ENCODE peak calls at places on chromosomes 11 and 22, in eight cellular contexts. Y, U, B, M, K, V, E and T are unnamed samples.
A peak's percentile ranks its signal among the peaks of the same experiment; 100 is the strongest.

GRCh38 chr11:133947298-133947905 is 9.4 kb downstream of the IGSF9B start:
- DNase-seq in K (peak; percentile 63), Y (peak; percentile 44), B (peak; percentile 51), E (peak; percentile 66), V (no peak), U (no peak), M (peak; percentile 91), T (peak; percentile 50)

GRCh38 chr11:10715571-10715970 is 22.0 kb upstream of the IRAG1 start:
- DNase-seq in Y (no peak), M (no peak), K (no peak), E (peak; percentile 36), U (no peak), B (no peak), V (no peak), T (no peak)

GRCh38 chr22:44023404-44024287 is 456 bp upstream of the PARVB start:
- DNase-seq in V (no peak), E (peak; percentile 40), M (peak; percentile 73), U (no peak), B (peak; percentile 67), K (peak; percentile 46), Y (peak; percentile 51), T (no peak)

GRCh38 chr22:47195156-47195675 is 432.8 kb downstream of the TBC1D22A start:
- DNase-seq in B (no peak), V (no peak), E (no peak), Y (no peak), U (no peak), M (no peak), K (no peak), T (no peak)

GRCh38 chr11:59221438-59221837 is 8.7 kb upstream of the MPEG1 start:
- DNase-seq in Y (peak; percentile 4), M (no peak), E (peak; percentile 25), V (no peak), B (no peak), U (peak; percentile 71), K (peak; percentile 72), T (peak; percentile 83)

GRCh38 chr11:2885017-2885675 is 429 bp downstream of the CDKN1C start:
- DNase-seq in B (peak; percentile 70), M (peak; percentile 88), E (peak; percentile 47), K (peak; percentile 66), Y (peak; percentile 64), U (no peak), V (no peak), T (peak; percentile 50)

GRCh38 chr11:82636620-82637019 is 97.0 kb downstream of the FAM181B start:
- DNase-seq in K (no peak), U (no peak), M (no peak), B (no peak), Y (no peak), V (no peak), E (no peak), T (no peak)

GRCh38 chr11:64757549-64758329 is 2.0 kb downstream of the PYGM start:
- DNase-seq in Y (no peak), V (no peak), U (no peak), M (no peak), B (peak; percentile 37), E (no peak), K (no peak), T (no peak)

GRCh38 chr11:83070878-83071640 is 638 bp downstream of the RAB30 start:
- DNase-seq in V (no peak), M (peak; percentile 60), B (peak; percentile 67), E (no peak), Y (no peak), K (peak; percentile 30), U (no peak), T (peak; percentile 36)

GRCh38 chr11:95584180-95584579 is 205.4 kb downstream of the FAM76B start:
- DNase-seq in Y (no peak), E (peak; percentile 70), B (no peak), U (no peak), M (no peak), V (no peak), K (peak; percentile 34), T (peak; percentile 36)

GRCh38 chr11:58659910-58660570 is 37.6 kb downstream of the CNTF start:
- DNase-seq in B (no peak), Y (no peak), V (no peak), U (no peak), M (no peak), E (no peak), K (no peak), T (no peak)

GRCh38 chr11:3942160-3942955 is 86.9 kb downstream of the STIM1 start:
- DNase-seq in B (no peak), V (no peak), K (no peak), M (no peak), E (no peak), Y (no peak), U (no peak), T (no peak)

GRCh38 chr11:110173775-110174644 is 80.8 kb downstream of the ZC3H12C start:
- DNase-seq in Y (peak; percentile 75), M (peak; percentile 85), K (peak; percentile 82), E (peak; percentile 79), U (no peak), V (no peak), B (no peak), T (peak; percentile 84)

GRCh38 chr22:29435236-29435635 is 3.1 kb upstream of the RFPL1 start:
- DNase-seq in M (no peak), U (no peak), K (no peak), B (no peak), Y (no peak), E (peak; percentile 20), V (no peak), T (no peak)

GRCh38 chr11:34427171-34427805 is 11.4 kb upstream of the CAT start:
- DNase-seq in V (no peak), E (peak; percentile 90), K (peak; percentile 85), M (no peak), U (peak; percentile 55), Y (peak; percentile 89), B (no peak), T (peak; percentile 53)

GRCh38 chr11:72430743-72431570 is 3.4 kb downstream of the CLPB start:
- DNase-seq in Y (peak; percentile 64), B (no peak), M (peak; percentile 69), U (peak; percentile 18), E (peak; percentile 49), K (peak; percentile 71), V (no peak), T (peak; percentile 73)

GRCh38 chr11:123640677-123641494 is 13.5 kb downstream of the SCN3B start:
- DNase-seq in B (no peak), Y (peak; percentile 35), U (no peak), E (peak; percentile 12), V (no peak), M (peak; percentile 71), K (peak; percentile 54), T (peak; percentile 45)

GRCh38 chr11:31810779-31811647 is at the start of gene PAX6:
- DNase-seq in K (peak; percentile 32), U (no peak), Y (peak; percentile 66), E (peak; percentile 100), B (peak; percentile 57), M (peak; percentile 97), V (no peak), T (peak; percentile 24)

GRCh38 chr22:22536515-22536914 is 16.4 kb upstream of the ZNF280A start:
- DNase-seq in K (no peak), Y (no peak), E (no peak), M (no peak), U (no peak), V (no peak), B (no peak), T (no peak)

GRCh38 chr11:61739966-61740365 is 12.5 kb upstream of the MYRF start:
- DNase-seq in Y (no peak), K (no peak), E (no peak), B (no peak), M (no peak), U (no peak), V (no peak), T (no peak)
- H3K4me3 ChIP-seq in Y (no peak overlapping the region), K (no peak overlapping the region), E (no peak overlapping the region), B (no peak overlapping the region), M (no peak overlapping the region), U (no peak overlapping the region), V (no peak overlapping the region), T (no peak overlapping the region)

DNA sequence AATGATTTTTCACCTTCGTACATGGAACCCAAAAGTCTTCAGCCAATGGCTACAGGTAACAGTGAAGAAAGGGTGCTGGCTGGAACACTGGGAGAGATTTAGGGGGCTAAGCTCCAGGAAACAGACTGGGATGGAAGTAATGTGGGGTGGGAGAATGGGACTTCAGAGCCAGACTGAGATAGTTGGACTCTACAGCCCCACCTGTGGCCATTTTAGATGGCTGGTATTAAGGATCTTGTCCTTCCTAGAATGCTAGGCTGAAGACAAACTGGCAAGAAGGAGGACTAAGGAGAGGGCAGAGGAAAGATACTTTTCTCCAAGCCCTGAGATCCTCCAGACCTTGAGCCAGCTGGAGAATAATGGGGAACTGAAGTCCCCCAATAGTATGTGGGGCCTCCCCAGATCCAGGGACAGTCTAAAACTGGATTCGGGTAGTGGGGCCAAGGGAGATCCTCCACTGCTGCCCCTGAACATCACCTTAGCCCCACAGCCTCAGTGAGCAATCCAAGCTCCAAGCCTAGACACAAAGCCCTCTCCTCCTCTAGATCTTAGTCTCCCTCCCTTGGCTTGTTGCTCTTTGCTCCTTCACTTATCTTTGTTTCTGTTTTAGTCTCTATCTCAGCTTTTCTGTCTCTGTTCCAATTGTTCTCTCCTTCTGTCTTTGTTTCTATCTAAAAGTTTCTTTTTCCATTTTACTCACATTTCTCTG is 16.1 kb upstream of the RRAS2 start:
- DNase-seq in Y (peak; percentile 30), E (no peak), V (no peak), U (no peak), M (peak; percentile 40), K (no peak), B (no peak), T (no peak)
- TF ChIP-seq CTCF in Y (no peak), E (peak; percentile 8), V (no peak), U (no peak), M (peak; percentile 46), K (peak; percentile 12), B (no peak), T (peak; percentile 22)

GRCh38 chr11:86192858-86193257 is 51.7 kb upstream of the EED start:
- DNase-seq in U (no peak), E (no peak), Y (no peak), B (no peak), K (no peak), V (no peak), M (no peak), T (no peak)
- H3K4me3 ChIP-seq in U (no peak overlapping the region), E (no peak overlapping the region), Y (peak overlapping the region; percentile 29), B (no peak overlapping the region), K (no peak overlapping the region), V (peak overlapping the region; percentile 51), M (no peak overlapping the region), T (no peak overlapping the region)

GRCh38 chr11:43516316-43516820 is 157.6 kb downstream of the TTC17 start:
- DNase-seq in U (no peak), V (no peak), M (peak; percentile 83), E (no peak), Y (peak; percentile 7), B (no peak), K (no peak), T (no peak)

GRCh38 chr11:43517518-43517917 is 158.8 kb downstream of the TTC17 start:
- DNase-seq in E (peak; percentile 33), U (no peak), V (no peak), Y (no peak), M (no peak), K (no peak), B (no peak), T (no peak)

GRCh38 chr11:43511959-43512358 is 153.2 kb downstream of the TTC17 start:
- DNase-seq in V (no peak), M (no peak), U (no peak), E (no peak), B (no peak), K (no peak), Y (no peak), T (no peak)

GRCh38 chr11:43518407-43519165 is 159.9 kb downstream of the TTC17 start:
- DNase-seq in Y (no peak), K (peak; percentile 15), B (no peak), U (no peak), M (no peak), V (no peak), E (peak; percentile 30), T (no peak)

GRCh38 chr11:43515090-43515489 is 156.4 kb downstream of the TTC17 start:
- DNase-seq in V (no peak), B (no peak), M (peak; percentile 44), U (no peak), K (peak; percentile 7), Y (peak; percentile 18), E (no peak), T (no peak)
- TF ChIP-seq CTCF in V (no peak), B (no peak), M (peak; percentile 41), U (no peak), K (peak; percentile 21), Y (no peak), E (no peak), T (peak; percentile 9)